ENCODE peak calls at places on chromosomes 3 and 15, in six cellular contexts. M is GM23248, Q is cardiac muscle cell, L is neural progenitor cell, O is tibial artery, Y is Peyer's patch. N is an unnamed sample.

GRCh38 chr15:47340576-47340920 is 376.8 kb upstream of the SEMA6D start:
- DNase-seq in M (peak; percentile 4), Q (no peak), L (no peak), O (no peak), Y (no peak), N (no peak)

GRCh38 chr3:114178770-114179368 is at the start of gene DRD3:
- DNase-seq in M (peak; percentile 60), Q (peak; percentile 74), L (peak; percentile 87), O (no peak), Y (no peak), N (peak; percentile 36)

GRCh38 chr3:195731356-195731960 is 10.7 kb downstream of the MUC20 start:
- DNase-seq in M (no peak), Q (no peak), L (no peak), O (no peak), Y (peak; percentile 20), N (no peak)

GRCh38 chr3:34357461-34357860 is 559.0 kb downstream of the PDCD6IP start:
- DNase-seq in M (no peak), Q (no peak), L (no peak), O (no peak), Y (no peak), N (no peak)

GRCh38 chr3:178845446-178846118 is 226.0 kb downstream of the ZMAT3 start:
- DNase-seq in M (peak; percentile 29), Q (no peak), L (no peak), O (no peak), Y (no peak), N (no peak)

GRCh38 chr3:123584284-123584987 is 417 bp downstream of the HACD2 start:
- DNase-seq in M (peak; percentile 66), Q (peak; percentile 44), L (no peak), O (peak; percentile 78), Y (no peak), N (no peak)

GRCh38 chr3:52539010-52539653 is 2.7 kb downstream of the UQCC5 start:
- DNase-seq in M (no peak), Q (no peak), L (no peak), O (no peak), Y (no peak), N (peak; percentile 3)

GRCh38 chr3:188264231-188265213 is 110.6 kb downstream of the LPP start:
- DNase-seq in M (peak; percentile 89), Q (peak; percentile 44), L (no peak), O (peak; percentile 78), Y (no peak), N (no peak)

DNA sequence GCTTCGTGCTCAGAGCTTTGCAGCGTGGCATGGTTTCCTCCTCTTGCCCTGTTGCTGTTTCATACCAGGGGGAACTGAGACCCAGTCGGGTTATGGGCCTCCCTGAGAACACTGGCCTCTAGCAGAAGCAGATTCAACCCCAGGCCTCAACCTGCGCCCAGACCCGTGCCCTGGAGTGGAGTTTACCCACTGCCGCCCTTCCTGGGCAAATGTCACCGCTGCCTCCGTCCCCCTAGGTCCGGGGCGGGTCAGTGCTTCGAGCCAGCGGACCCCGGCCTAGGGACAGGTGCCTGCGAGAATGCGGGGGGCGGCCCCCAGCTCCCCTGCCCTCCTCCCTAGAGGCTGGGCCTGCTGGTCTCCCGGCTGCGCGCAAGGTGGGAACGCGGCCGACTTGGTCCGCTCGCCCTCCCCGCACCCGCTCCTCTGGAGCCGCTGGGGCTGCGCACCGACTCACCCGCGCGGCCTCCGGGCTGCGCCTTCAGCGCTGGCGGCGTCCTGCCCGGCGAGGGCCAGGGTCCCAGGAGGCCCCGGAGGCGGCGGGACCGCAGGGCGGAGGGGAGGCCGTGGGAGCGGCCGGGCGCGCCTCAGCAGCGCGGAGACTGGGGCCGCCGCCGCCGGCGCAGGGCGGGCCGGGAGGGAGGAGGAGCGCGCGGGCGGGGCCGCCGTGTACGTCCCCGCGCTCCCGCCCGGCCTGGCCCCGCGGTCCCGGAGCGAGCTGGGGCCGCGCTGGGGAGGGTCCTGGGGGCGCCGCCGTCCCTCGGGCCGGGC is at the start of gene PIGZ:
- DNase-seq in M (peak; percentile 76), Q (peak; percentile 49), L (peak; percentile 78), O (no peak), Y (peak; percentile 81), N (peak; percentile 54)
- H3K27ac ChIP-seq in M (no peak within 1 kb of the TSS), Q (no peak within 1 kb of the TSS), L (no peak within 1 kb of the TSS), O (peak within 1 kb of the TSS; percentile 72), Y (peak within 1 kb of the TSS; percentile 74), N (peak within 1 kb of the TSS; percentile 55)

GRCh38 chr15:77143606-77144005 is 72.7 kb upstream of the TSPAN3 start:
- DNase-seq in M (no peak), Q (peak; percentile 13), L (no peak), O (no peak), Y (no peak), N (no peak)
- H3K27ac ChIP-seq in M (peak overlapping the region; percentile 95), Q (no peak overlapping the region), L (no peak overlapping the region), O (peak overlapping the region; percentile 59), Y (peak overlapping the region; percentile 29), N (no peak overlapping the region)

DNA sequence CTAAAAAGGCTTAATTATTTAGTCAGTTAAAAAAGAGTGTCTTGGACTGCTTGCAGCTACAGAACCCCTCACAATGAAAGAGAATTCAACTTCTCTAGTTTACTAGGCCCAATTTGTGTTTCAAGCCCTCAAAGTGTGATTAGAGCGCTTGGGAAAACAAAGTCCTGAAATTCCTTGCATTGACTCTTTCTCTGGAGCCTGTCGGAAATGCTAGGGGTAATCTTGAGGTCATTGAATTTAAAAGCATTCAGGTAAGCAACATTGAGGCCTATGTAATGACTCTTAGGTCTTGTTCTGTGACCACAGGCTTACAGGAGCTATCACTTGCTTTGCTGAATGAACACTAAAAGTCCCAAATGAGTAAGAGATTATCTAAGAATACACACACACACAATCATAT is 186.0 kb downstream of the NLGN1 start:
- DNase-seq in M (no peak), Q (no peak), L (peak; percentile 74), O (no peak), Y (no peak), N (no peak)
- H3K27ac ChIP-seq in M (no peak overlapping the region), Q (no peak overlapping the region), L (peak overlapping the region; percentile 64), O (no peak overlapping the region), Y (no peak overlapping the region), N (no peak overlapping the region)

DNA sequence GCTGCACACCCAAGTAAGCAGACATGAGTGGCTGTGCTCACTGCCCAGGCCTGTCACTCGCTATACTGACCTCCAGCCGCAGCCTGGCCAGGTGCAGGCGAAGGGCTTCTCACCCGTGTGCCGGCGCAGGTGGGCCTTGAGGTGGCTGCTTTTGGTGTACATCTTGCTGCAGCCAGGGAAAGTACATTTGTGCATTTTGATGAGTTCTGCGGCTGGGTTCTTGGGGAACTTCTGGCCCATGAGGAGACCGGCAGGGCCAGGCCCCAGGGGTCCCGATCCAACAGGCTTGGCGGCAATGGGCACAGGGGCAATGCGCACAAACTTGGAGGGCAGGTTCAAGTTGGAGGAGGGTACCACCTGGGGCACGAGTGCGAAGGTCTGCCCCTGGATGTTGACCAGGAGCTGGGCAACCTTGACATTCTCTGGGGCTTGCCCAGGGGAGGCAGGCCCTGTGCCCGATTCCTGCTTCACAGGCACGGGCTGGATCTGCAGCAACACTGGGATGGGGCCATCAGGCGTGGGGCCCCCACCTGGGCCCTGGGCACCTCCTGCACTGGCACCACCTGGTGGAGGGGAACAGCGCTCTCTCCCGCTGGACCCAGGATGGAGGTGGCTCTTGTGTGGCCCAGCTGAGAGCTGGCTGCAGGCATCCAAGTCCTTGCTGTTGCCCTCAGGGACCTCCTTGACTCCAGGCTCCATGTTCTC is 5.3 kb downstream of the KLF15 start:
- DNase-seq in M (no peak), Q (no peak), L (no peak), O (peak; percentile 65), Y (peak; percentile 35), N (no peak)
- H3K27ac ChIP-seq in M (no peak overlapping the region), Q (no peak overlapping the region), L (no peak overlapping the region), O (no peak overlapping the region), Y (no peak overlapping the region), N (no peak overlapping the region)

DNA sequence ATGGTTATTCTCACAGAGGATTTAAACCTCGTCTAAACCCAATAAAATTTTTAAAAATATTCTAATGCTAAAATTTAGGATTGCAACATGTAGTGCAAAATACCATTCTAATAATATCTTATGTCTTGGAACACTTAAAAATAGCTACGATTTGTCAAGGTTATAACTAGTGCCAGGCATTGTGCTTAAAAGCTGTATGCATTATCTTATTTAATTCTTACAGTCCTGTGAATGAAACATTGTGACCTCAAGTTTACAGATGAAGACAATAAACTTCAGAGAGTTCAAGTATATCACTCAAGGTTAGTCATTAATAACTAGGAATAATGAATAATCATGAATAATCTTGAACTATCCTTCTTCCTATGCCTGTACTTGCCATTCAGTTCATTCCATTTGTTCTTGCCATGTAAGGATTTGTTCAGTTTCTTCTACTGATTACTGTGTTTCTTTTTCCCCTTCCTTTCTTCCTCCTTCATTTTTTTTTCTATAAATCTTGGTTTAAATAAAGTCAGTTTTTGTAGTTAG is 897.6 kb upstream of the NR2F2 start:
- DNase-seq in M (no peak), Q (no peak), L (no peak), O (no peak), Y (no peak), N (no peak)
- H3K27ac ChIP-seq in M (no peak overlapping the region), Q (no peak overlapping the region), L (no peak overlapping the region), O (peak overlapping the region; percentile 77), Y (no peak overlapping the region), N (no peak overlapping the region)

DNA sequence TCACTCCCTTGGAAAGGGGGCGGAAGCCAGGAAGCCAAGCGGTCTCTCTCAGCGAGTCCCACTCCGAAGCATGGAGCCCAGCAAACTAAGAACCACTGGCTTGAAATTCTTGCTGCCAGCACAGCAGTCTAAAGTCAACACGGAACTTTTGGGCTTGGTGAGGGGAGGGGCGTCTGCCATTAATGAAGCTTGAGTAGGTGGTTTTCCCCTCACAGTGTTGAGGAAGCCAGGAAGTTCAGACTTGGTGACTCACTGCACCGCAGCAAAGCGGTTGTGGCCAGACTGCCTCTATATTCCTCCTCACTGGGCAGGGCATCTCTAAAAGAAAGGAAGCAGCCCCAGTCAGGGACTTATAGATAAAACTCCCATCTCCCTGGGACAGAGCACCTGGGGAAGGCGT is 665.4 kb upstream of the CBLB start:
- DNase-seq in M (peak; percentile 4), Q (peak; percentile 53), L (no peak), O (no peak), Y (no peak), N (peak; percentile 44)
- H3K27ac ChIP-seq in M (no peak overlapping the region), Q (no peak overlapping the region), L (no peak overlapping the region), O (no peak overlapping the region), Y (no peak overlapping the region), N (no peak overlapping the region)

GRCh38 chr3:64756587-64756986 is 68.8 kb upstream of the ADAMTS9 start:
- DNase-seq in M (no peak), Q (no peak), L (no peak), O (no peak), Y (no peak), N (no peak)
- H3K27ac ChIP-seq in M (no peak overlapping the region), Q (no peak overlapping the region), L (no peak overlapping the region), O (peak overlapping the region; percentile 30), Y (no peak overlapping the region), N (no peak overlapping the region)

GRCh38 chr3:185824051-185824466 is 783 bp downstream of the IGF2BP2 start:
- DNase-seq in M (peak; percentile 60), Q (peak; percentile 32), L (peak; percentile 65), O (peak; percentile 64), Y (peak; percentile 67), N (no peak)
- H3K27ac ChIP-seq in M (peak overlapping the region; percentile 86), Q (peak overlapping the region; percentile 100), L (peak overlapping the region; percentile 97), O (peak overlapping the region; percentile 29), Y (peak overlapping the region; percentile 84), N (no peak overlapping the region)

N was measured in DND-41.